ENCODE peak calls at places on chromosomes 11 and 22, in eight cellular contexts. One of them, this sample, is unnamed.

GRCh38 chr22:40463727-40464126 is 93.3 kb downstream of the SGSM3 start:
- DNase-seq in mammary epithelial cell: no peak
- DNase-seq in cardiac fibroblast: no peak
- DNase-seq in fibroblast of pulmonary artery: no peak
- DNase-seq in fibroblast of lung: no peak
- DNase-seq in IMR-90: no peak
- DNase-seq in cardiac muscle cell: no peak
- DNase-seq in A549: no peak
- DNase-seq in this sample: no peak

GRCh38 chr22:26949193-26949592 is 291.8 kb downstream of the MIAT start:
- DNase-seq in mammary epithelial cell: peak
- DNase-seq in cardiac fibroblast: peak
- DNase-seq in fibroblast of pulmonary artery: peak
- DNase-seq in fibroblast of lung: peak
- DNase-seq in IMR-90: peak
- DNase-seq in cardiac muscle cell: peak
- DNase-seq in A549: no peak
- DNase-seq in this sample: peak

GRCh38 chr11:13461291-13461690 is 1.7 kb downstream of the BTBD10 start:
- DNase-seq in mammary epithelial cell: no peak
- DNase-seq in cardiac fibroblast: no peak
- DNase-seq in fibroblast of pulmonary artery: no peak
- DNase-seq in fibroblast of lung: no peak
- DNase-seq in IMR-90: no peak
- DNase-seq in cardiac muscle cell: no peak
- DNase-seq in A549: no peak
- DNase-seq in this sample: no peak

GRCh38 chr11:15114501-15115475 is at the start of gene INSC:
- DNase-seq in mammary epithelial cell: no peak
- DNase-seq in cardiac fibroblast: no peak
- DNase-seq in fibroblast of pulmonary artery: no peak
- DNase-seq in fibroblast of lung: peak
- DNase-seq in IMR-90: peak
- DNase-seq in cardiac muscle cell: peak
- DNase-seq in A549: no peak
- DNase-seq in this sample: peak

GRCh38 chr11:15157181-15157580 is 42.5 kb downstream of the INSC start:
- DNase-seq in mammary epithelial cell: peak
- DNase-seq in cardiac fibroblast: peak
- DNase-seq in fibroblast of pulmonary artery: peak
- DNase-seq in fibroblast of lung: peak
- DNase-seq in IMR-90: peak
- DNase-seq in cardiac muscle cell: peak
- DNase-seq in A549: no peak
- DNase-seq in this sample: peak

GRCh38 chr22:50044485-50045143 is 13.5 kb downstream of the TTLL8 start:
- DNase-seq in mammary epithelial cell: no peak
- DNase-seq in cardiac fibroblast: no peak
- DNase-seq in fibroblast of pulmonary artery: no peak
- DNase-seq in fibroblast of lung: no peak
- DNase-seq in IMR-90: no peak
- DNase-seq in cardiac muscle cell: no peak
- DNase-seq in A549: no peak
- DNase-seq in this sample: no peak

GRCh38 chr11:32396331-32396730 is 39.0 kb downstream of the WT1 start:
- DNase-seq in mammary epithelial cell: no peak
- DNase-seq in cardiac fibroblast: no peak
- DNase-seq in fibroblast of pulmonary artery: no peak
- DNase-seq in fibroblast of lung: no peak
- DNase-seq in IMR-90: no peak
- DNase-seq in cardiac muscle cell: no peak
- DNase-seq in A549: no peak
- DNase-seq in this sample: no peak

GRCh38 chr11:111602865-111603632 is 800 bp downstream of the SIK2 start:
- DNase-seq in mammary epithelial cell: peak
- DNase-seq in cardiac fibroblast: peak
- DNase-seq in fibroblast of pulmonary artery: peak
- DNase-seq in fibroblast of lung: peak
- DNase-seq in IMR-90: peak
- DNase-seq in cardiac muscle cell: peak
- DNase-seq in A549: peak
- DNase-seq in this sample: no peak

GRCh38 chr22:45446216-45446615 is 32.7 kb downstream of the RIBC2 start:
- DNase-seq in mammary epithelial cell: no peak
- DNase-seq in cardiac fibroblast: no peak
- DNase-seq in fibroblast of pulmonary artery: no peak
- DNase-seq in fibroblast of lung: peak
- DNase-seq in IMR-90: peak
- DNase-seq in cardiac muscle cell: peak
- DNase-seq in A549: no peak
- DNase-seq in this sample: peak

GRCh38 chr11:130209944-130210854 is 50.6 kb downstream of the ST14 start:
- DNase-seq in mammary epithelial cell: no peak
- DNase-seq in cardiac fibroblast: no peak
- DNase-seq in fibroblast of pulmonary artery: no peak
- DNase-seq in fibroblast of lung: no peak
- DNase-seq in IMR-90: no peak
- DNase-seq in cardiac muscle cell: no peak
- DNase-seq in A549: no peak
- DNase-seq in this sample: no peak

GRCh38 chr11:10496296-10496936 is 41.4 kb downstream of the AMPD3 start:
- DNase-seq in mammary epithelial cell: no peak
- DNase-seq in cardiac fibroblast: no peak
- DNase-seq in fibroblast of pulmonary artery: no peak
- DNase-seq in fibroblast of lung: no peak
- DNase-seq in IMR-90: no peak
- DNase-seq in cardiac muscle cell: no peak
- DNase-seq in A549: no peak
- DNase-seq in this sample: no peak

GRCh38 chr22:44092636-44093220 is 68.6 kb downstream of the PARVB start:
- DNase-seq in mammary epithelial cell: no peak
- DNase-seq in cardiac fibroblast: no peak
- DNase-seq in fibroblast of pulmonary artery: no peak
- DNase-seq in fibroblast of lung: no peak
- DNase-seq in IMR-90: no peak
- DNase-seq in cardiac muscle cell: no peak
- DNase-seq in A549: no peak
- DNase-seq in this sample: no peak

GRCh38 chr22:44091751-44092150 is 67.6 kb downstream of the PARVB start:
- DNase-seq in mammary epithelial cell: no peak
- DNase-seq in cardiac fibroblast: no peak
- DNase-seq in fibroblast of pulmonary artery: no peak
- DNase-seq in fibroblast of lung: no peak
- DNase-seq in IMR-90: no peak
- DNase-seq in cardiac muscle cell: no peak
- DNase-seq in A549: no peak
- DNase-seq in this sample: no peak

GRCh38 chr22:44089717-44090570 is 65.8 kb downstream of the PARVB start:
- DNase-seq in mammary epithelial cell: no peak
- DNase-seq in cardiac fibroblast: no peak
- DNase-seq in fibroblast of pulmonary artery: no peak
- DNase-seq in fibroblast of lung: no peak
- DNase-seq in IMR-90: no peak
- DNase-seq in cardiac muscle cell: no peak
- DNase-seq in A549: no peak
- DNase-seq in this sample: no peak

GRCh38 chr22:44090571-44090905 is 66.4 kb downstream of the PARVB start:
- DNase-seq in mammary epithelial cell: no peak
- DNase-seq in cardiac fibroblast: no peak
- DNase-seq in fibroblast of pulmonary artery: no peak
- DNase-seq in fibroblast of lung: no peak
- DNase-seq in IMR-90: no peak
- DNase-seq in cardiac muscle cell: no peak
- DNase-seq in A549: no peak
- DNase-seq in this sample: no peak

DNA sequence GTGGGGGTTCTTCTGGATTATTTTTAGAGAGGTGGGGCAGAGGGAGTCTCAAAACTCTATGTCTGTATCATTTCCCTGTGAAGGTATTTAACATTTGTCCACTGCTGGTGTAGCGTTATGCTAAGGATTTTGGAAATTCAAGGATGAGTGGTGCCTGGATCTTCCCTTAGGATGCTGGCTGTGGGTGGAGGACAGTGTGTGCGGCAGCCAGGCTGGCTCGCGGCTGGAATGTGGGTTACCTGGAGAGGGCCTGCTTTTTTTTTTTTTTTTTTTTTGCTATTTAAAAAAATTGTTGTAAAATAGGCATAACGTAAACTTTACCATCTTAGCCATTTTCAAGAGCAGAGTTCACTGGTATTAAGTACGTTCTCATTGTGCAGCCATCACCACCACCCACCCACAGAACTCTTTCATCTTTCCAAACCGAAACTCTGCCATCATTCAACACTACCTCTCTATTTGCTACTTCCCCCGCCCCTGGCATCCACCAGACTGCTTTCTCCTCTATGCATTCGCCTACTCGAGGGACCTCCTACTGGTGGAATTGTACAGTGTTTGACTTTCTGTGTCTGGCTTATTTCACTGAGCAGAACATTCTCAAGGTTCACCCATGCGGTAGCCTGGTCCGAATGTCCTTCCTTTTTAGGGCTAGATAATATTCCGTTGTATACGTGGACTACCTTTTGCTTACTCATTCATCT is 67.1 kb downstream of the PARVB start:
- DNase-seq in mammary epithelial cell: no peak
- DNase-seq in cardiac fibroblast: peak
- DNase-seq in fibroblast of pulmonary artery: peak
- DNase-seq in fibroblast of lung: peak
- DNase-seq in IMR-90: no peak
- DNase-seq in cardiac muscle cell: peak
- DNase-seq in A549: peak
- DNase-seq in this sample: no peak
- TF ChIP-seq CTCF in mammary epithelial cell: peak
- TF ChIP-seq CTCF in cardiac fibroblast: peak
- TF ChIP-seq CTCF in fibroblast of pulmonary artery: peak
- TF ChIP-seq CTCF in fibroblast of lung: peak
- TF ChIP-seq CTCF in IMR-90: peak
- TF ChIP-seq CTCF in cardiac muscle cell: peak
- TF ChIP-seq CTCF in A549: no peak
- TF ChIP-seq CTCF in this sample: peak

GRCh38 chr11:79932612-79933011 is 491.8 kb upstream of the TENM4 start:
- DNase-seq in mammary epithelial cell: peak
- DNase-seq in cardiac fibroblast: no peak
- DNase-seq in fibroblast of pulmonary artery: no peak
- DNase-seq in fibroblast of lung: no peak
- DNase-seq in IMR-90: no peak
- DNase-seq in cardiac muscle cell: no peak
- DNase-seq in A549: no peak
- DNase-seq in this sample: no peak
- H3K4me3 ChIP-seq in mammary epithelial cell: no peak
- H3K4me3 ChIP-seq in cardiac fibroblast: no peak
- H3K4me3 ChIP-seq in fibroblast of pulmonary artery: no peak
- H3K4me3 ChIP-seq in fibroblast of lung: no peak
- H3K4me3 ChIP-seq in IMR-90: no peak
- H3K4me3 ChIP-seq in cardiac muscle cell: no peak
- H3K4me3 ChIP-seq in A549: no peak
- H3K4me3 ChIP-seq in this sample: no peak

GRCh38 chr11:62143727-62144126 is 19.9 kb downstream of the INCENP start:
- DNase-seq in mammary epithelial cell: no peak
- DNase-seq in cardiac fibroblast: no peak
- DNase-seq in fibroblast of pulmonary artery: no peak
- DNase-seq in fibroblast of lung: no peak
- DNase-seq in IMR-90: no peak
- DNase-seq in cardiac muscle cell: no peak
- DNase-seq in A549: no peak
- DNase-seq in this sample: peak
- TF ChIP-seq CTCF in mammary epithelial cell: no peak
- TF ChIP-seq CTCF in cardiac fibroblast: peak
- TF ChIP-seq CTCF in fibroblast of pulmonary artery: peak
- TF ChIP-seq CTCF in fibroblast of lung: peak
- TF ChIP-seq CTCF in IMR-90: peak
- TF ChIP-seq CTCF in cardiac muscle cell: no peak
- TF ChIP-seq CTCF in A549: no peak
- TF ChIP-seq CTCF in this sample: peak

GRCh38 chr11:119377112-119377901 is 4.2 kb downstream of the USP2 start:
- DNase-seq in mammary epithelial cell: no peak
- DNase-seq in cardiac fibroblast: no peak
- DNase-seq in fibroblast of pulmonary artery: no peak
- DNase-seq in fibroblast of lung: no peak
- DNase-seq in IMR-90: no peak
- DNase-seq in cardiac muscle cell: no peak
- DNase-seq in A549: no peak
- DNase-seq in this sample: no peak

GRCh38 chr11:119380160-119380815 is 1.2 kb downstream of the USP2 start:
- DNase-seq in mammary epithelial cell: no peak
- DNase-seq in cardiac fibroblast: no peak
- DNase-seq in fibroblast of pulmonary artery: no peak
- DNase-seq in fibroblast of lung: no peak
- DNase-seq in IMR-90: no peak
- DNase-seq in cardiac muscle cell: no peak
- DNase-seq in A549: no peak
- DNase-seq in this sample: no peak

GRCh38 chr11:119378851-119379465 is 2.5 kb downstream of the USP2 start:
- DNase-seq in mammary epithelial cell: no peak
- DNase-seq in cardiac fibroblast: no peak
- DNase-seq in fibroblast of pulmonary artery: no peak
- DNase-seq in fibroblast of lung: no peak
- DNase-seq in IMR-90: no peak
- DNase-seq in cardiac muscle cell: no peak
- DNase-seq in A549: no peak
- DNase-seq in this sample: no peak

GRCh38 chr11:119376197-119376847 is 5.2 kb downstream of the USP2 start:
- DNase-seq in mammary epithelial cell: peak
- DNase-seq in cardiac fibroblast: no peak
- DNase-seq in fibroblast of pulmonary artery: no peak
- DNase-seq in fibroblast of lung: no peak
- DNase-seq in IMR-90: peak
- DNase-seq in cardiac muscle cell: no peak
- DNase-seq in A549: no peak
- DNase-seq in this sample: no peak

GRCh38 chr11:119377961-119378667 is 3.4 kb downstream of the USP2 start:
- DNase-seq in mammary epithelial cell: no peak
- DNase-seq in cardiac fibroblast: no peak
- DNase-seq in fibroblast of pulmonary artery: no peak
- DNase-seq in fibroblast of lung: no peak
- DNase-seq in IMR-90: no peak
- DNase-seq in cardiac muscle cell: no peak
- DNase-seq in A549: no peak
- DNase-seq in this sample: no peak
- H3K4me3 ChIP-seq in mammary epithelial cell: no peak
- H3K4me3 ChIP-seq in cardiac fibroblast: no peak
- H3K4me3 ChIP-seq in fibroblast of pulmonary artery: no peak
- H3K4me3 ChIP-seq in fibroblast of lung: no peak
- H3K4me3 ChIP-seq in IMR-90: no peak
- H3K4me3 ChIP-seq in cardiac muscle cell: peak
- H3K4me3 ChIP-seq in A549: no peak
- H3K4me3 ChIP-seq in this sample: no peak

This sample was measured in foreskin fibroblast.